ENCODE peak calls at places on chromosomes 2 and 18, in seven cellular contexts. P is upper lobe of left lung, N is spleen, E is fibroblast of the aortic adventitia, H is GM13977, Z is AG10803, M is astrocyte. R is an unnamed sample.

GRCh38 chr18:50737127-50737526 is 82.7 kb downstream of the MRO start:
- DNase-seq in P (no peak), N (no peak), E (no peak), H (no peak), Z (no peak), M (no peak), R (no peak)

GRCh38 chr2:17136895-17137294 is 381.3 kb downstream of the RAD51AP2 start:
- DNase-seq in P (no peak), N (no peak), E (peak), H (no peak), Z (no peak), M (no peak), R (no peak)

GRCh38 chr2:38039111-38039510 is 36.8 kb downstream of the CYP1B1 start:
- DNase-seq in P (no peak), N (no peak), E (peak), H (no peak), Z (peak), M (peak), R (no peak)

GRCh38 chr2:205245652-205246051 is 436.6 kb upstream of the NRP2 start:
- DNase-seq in P (no peak), N (no peak), E (peak), H (no peak), Z (peak), M (peak), R (no peak)

GRCh38 chr2:109719871-109720270 is 74.2 kb upstream of the RGPD5 start:
- DNase-seq in P (no peak), N (no peak), E (no peak), H (no peak), Z (no peak), M (no peak), R (peak)

GRCh38 chr2:88549616-88550292 is 77.5 kb downstream of the EIF2AK3 start:
- DNase-seq in P (peak), N (no peak), E (no peak), H (no peak), Z (no peak), M (no peak), R (no peak)

GRCh38 chr2:11827547-11827946 is 81.1 kb downstream of the LPIN1 start:
- DNase-seq in P (no peak), N (no peak), E (no peak), H (peak), Z (no peak), M (no peak), R (no peak)

GRCh38 chr2:63484481-63484880 is 103.8 kb downstream of the WDPCP start:
- DNase-seq in P (no peak), N (no peak), E (no peak), H (no peak), Z (no peak), M (no peak), R (no peak)

GRCh38 chr2:85088921-85089320 is 44.3 kb upstream of the TCF7L1 start:
- DNase-seq in P (no peak), N (no peak), E (no peak), H (no peak), Z (no peak), M (no peak), R (no peak)

GRCh38 chr18:34971313-34971712 is 69.9 kb upstream of the MAPRE2 start:
- DNase-seq in P (no peak), N (no peak), E (no peak), H (no peak), Z (no peak), M (peak), R (no peak)

GRCh38 chr2:4898706-4899105 is 793.5 kb upstream of the SOX11 start:
- DNase-seq in P (no peak), N (no peak), E (no peak), H (no peak), Z (no peak), M (peak), R (no peak)

GRCh38 chr2:21657475-21657874 is 533.7 kb downstream of the TDRD15 start:
- DNase-seq in P (no peak), N (no peak), E (no peak), H (no peak), Z (no peak), M (no peak), R (no peak)

GRCh38 chr2:212692466-212692865 is 153.9 kb upstream of the ERBB4 start:
- DNase-seq in P (no peak), N (no peak), E (no peak), H (no peak), Z (no peak), M (no peak), R (no peak)

GRCh38 chr2:149486664-149487063 is 100.9 kb downstream of the MMADHC start:
- DNase-seq in P (no peak), N (no peak), E (no peak), H (no peak), Z (no peak), M (no peak), R (no peak)

GRCh38 chr2:95333888-95334338 is 36.8 kb downstream of the KCNIP3 start:
- DNase-seq in P (no peak), N (peak), E (peak), H (no peak), Z (peak), M (peak), R (no peak)

GRCh38 chr18:27121108-27121507 is 64.0 kb downstream of the CHST9 start:
- DNase-seq in P (no peak), N (no peak), E (no peak), H (no peak), Z (no peak), M (no peak), R (no peak)

GRCh38 chr18:22108674-22109073 is 60.7 kb upstream of the GATA6 start:
- DNase-seq in P (no peak), N (no peak), E (peak), H (no peak), Z (no peak), M (no peak), R (no peak)

GRCh38 chr2:159169187-159169586 is 117.3 kb downstream of the WDSUB1 start:
- DNase-seq in P (no peak), N (no peak), E (no peak), H (no peak), Z (no peak), M (peak), R (no peak)

GRCh38 chr2:70124983-70125480 is 37.8 kb downstream of the PCBP1 start:
- DNase-seq in P (peak), N (peak), E (peak), H (peak), Z (peak), M (no peak), R (peak)

GRCh38 chr18:68431111-68431921 is 283.6 kb downstream of the TMX3 start:
- DNase-seq in P (no peak), N (no peak), E (no peak), H (no peak), Z (peak), M (peak), R (no peak)

GRCh38 chr18:8938817-8939216 is 163.7 kb upstream of the NDUFV2 start:
- DNase-seq in P (no peak), N (no peak), E (no peak), H (no peak), Z (no peak), M (no peak), R (no peak)

GRCh38 chr2:128720440-128721022 is 401.9 kb upstream of the HS6ST1 start:
- DNase-seq in P (no peak), N (no peak), E (no peak), H (no peak), Z (no peak), M (no peak), R (no peak)

GRCh38 chr2:27652341-27652740 is 11.1 kb downstream of the SUPT7L start:
- DNase-seq in P (no peak), N (no peak), E (no peak), H (no peak), Z (no peak), M (no peak), R (no peak)

GRCh38 chr2:206836722-206837121 is 71.3 kb downstream of the FASTKD2 start:
- DNase-seq in P (no peak), N (no peak), E (peak), H (no peak), Z (no peak), M (peak), R (no peak)

GRCh38 chr2:219448099-219448775 is 13.6 kb downstream of the SPEG start:
- DNase-seq in P (peak), N (no peak), E (no peak), H (no peak), Z (no peak), M (no peak), R (no peak)

GRCh38 chr2:83003555-83003954 is 1455.5 kb downstream of the SUCLG1 start:
- DNase-seq in P (no peak), N (no peak), E (no peak), H (no peak), Z (no peak), M (no peak), R (no peak)

GRCh38 chr2:122062506-122062905 is 307.1 kb downstream of the TSN start:
- DNase-seq in P (no peak), N (no peak), E (no peak), H (no peak), Z (no peak), M (no peak), R (no peak)

GRCh38 chr2:64750817-64751285 is 97.1 kb upstream of the SERTAD2 start:
- DNase-seq in P (peak), N (peak), E (no peak), H (peak), Z (peak), M (no peak), R (peak)

GRCh38 chr2:62042944-62043343 is 137.5 kb downstream of the COMMD1 start:
- DNase-seq in P (no peak), N (no peak), E (peak), H (no peak), Z (peak), M (peak), R (no peak)

GRCh38 chr18:33097126-33097525 is 324.3 kb upstream of the KLHL14 start:
- DNase-seq in P (no peak), N (no peak), E (no peak), H (no peak), Z (no peak), M (peak), R (no peak)

GRCh38 chr2:37324786-37325624 is at the start of gene PRKD3:
- DNase-seq in P (peak), N (no peak), E (peak), H (peak), Z (peak), M (peak), R (peak)

GRCh38 chr2:12665334-12665733 is 51.4 kb upstream of the TRIB2 start:
- DNase-seq in P (no peak), N (no peak), E (no peak), H (no peak), Z (no peak), M (no peak), R (peak)

GRCh38 chr2:37585982-37586621 is 85.3 kb downstream of the CDC42EP3 start:
- DNase-seq in P (no peak), N (no peak), E (peak), H (no peak), Z (peak), M (peak), R (no peak)

GRCh38 chr18:42929857-42930256 is 185.6 kb downstream of the RIT2 start:
- DNase-seq in P (no peak), N (no peak), E (peak), H (no peak), Z (no peak), M (peak), R (no peak)

GRCh38 chr2:157492189-157492773 is 48.4 kb upstream of the CYTIP start:
- DNase-seq in P (no peak), N (peak), E (peak), H (peak), Z (peak), M (peak), R (no peak)

GRCh38 chr18:62457830-62458229 is 65.0 kb upstream of the ZCCHC2 start:
- DNase-seq in P (no peak), N (no peak), E (no peak), H (no peak), Z (no peak), M (no peak), R (no peak)

GRCh38 chr2:240325654-240326031 is 109.8 kb upstream of the GPC1 start:
- DNase-seq in P (no peak), N (no peak), E (peak), H (no peak), Z (no peak), M (no peak), R (peak)

GRCh38 chr2:112572005-112572404 is 12.4 kb upstream of the CHCHD5 start:
- DNase-seq in P (no peak), N (no peak), E (no peak), H (no peak), Z (no peak), M (no peak), R (no peak)

DNA sequence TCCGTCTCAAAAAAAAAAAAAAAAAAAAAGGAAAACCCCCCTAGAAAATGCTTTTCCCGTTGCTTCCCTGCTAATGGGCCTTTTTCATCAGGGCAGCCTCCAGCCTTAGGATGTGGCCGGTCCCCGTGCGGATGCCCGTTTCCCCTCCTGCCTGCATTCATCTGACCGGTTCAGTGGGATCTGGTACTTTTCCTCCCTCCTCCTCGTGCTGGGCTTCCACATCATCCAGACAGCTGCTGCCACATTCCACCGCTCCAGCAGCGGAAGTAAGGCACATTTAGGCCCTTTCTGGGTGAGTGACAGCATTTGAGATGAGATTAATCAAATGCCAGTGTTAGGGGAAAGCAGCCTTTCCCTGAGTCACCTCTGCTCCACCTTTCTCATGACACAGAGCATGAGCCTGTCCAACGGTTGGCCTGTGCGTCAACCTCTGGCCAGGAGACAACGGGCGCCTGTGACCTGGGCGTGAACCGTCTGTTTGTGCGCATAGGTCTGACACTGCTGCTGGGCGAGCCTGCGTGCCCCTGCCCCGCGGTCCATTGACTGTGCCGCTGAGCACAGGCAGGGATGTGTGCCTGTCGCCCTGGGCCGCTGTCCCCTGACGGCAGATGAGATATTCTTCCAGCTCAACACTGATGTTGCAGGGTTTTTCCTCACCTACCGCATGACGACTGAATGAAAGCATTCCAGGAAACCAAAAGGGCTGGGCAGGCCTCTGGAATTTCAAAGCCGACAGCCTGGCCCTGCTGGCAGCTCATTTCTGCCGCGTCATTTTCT is 174.0 kb downstream of the TGIF1 start:
- DNase-seq in P (peak), N (no peak), E (peak), H (no peak), Z (peak), M (peak), R (peak)
- TF ChIP-seq CTCF in P (no peak), N (no peak), E (no peak), H (no peak), Z (no peak), M (no peak), R (no peak)

GRCh38 chr2:10162586-10163497 is 40.3 kb downstream of the RRM2 start:
- DNase-seq in P (no peak), N (peak), E (no peak), H (no peak), Z (no peak), M (no peak), R (no peak)
- TF ChIP-seq CTCF in P (no peak), N (no peak), E (peak), H (peak), Z (no peak), M (no peak), R (peak)

GRCh38 chr18:13465126-13465446 is 246.5 kb downstream of the LDLRAD4 start:
- DNase-seq in P (no peak), N (no peak), E (no peak), H (no peak), Z (no peak), M (no peak), R (no peak)

GRCh38 chr18:13465476-13465875 is 246.9 kb downstream of the LDLRAD4 start:
- DNase-seq in P (no peak), N (no peak), E (no peak), H (no peak), Z (no peak), M (no peak), R (no peak)

GRCh38 chr18:13462686-13463085 is 244.1 kb downstream of the LDLRAD4 start:
- DNase-seq in P (no peak), N (no peak), E (no peak), H (no peak), Z (no peak), M (no peak), R (no peak)

GRCh38 chr18:13463526-13463925 is 245.0 kb downstream of the LDLRAD4 start:
- DNase-seq in P (no peak), N (no peak), E (no peak), H (no peak), Z (no peak), M (no peak), R (no peak)

DNA sequence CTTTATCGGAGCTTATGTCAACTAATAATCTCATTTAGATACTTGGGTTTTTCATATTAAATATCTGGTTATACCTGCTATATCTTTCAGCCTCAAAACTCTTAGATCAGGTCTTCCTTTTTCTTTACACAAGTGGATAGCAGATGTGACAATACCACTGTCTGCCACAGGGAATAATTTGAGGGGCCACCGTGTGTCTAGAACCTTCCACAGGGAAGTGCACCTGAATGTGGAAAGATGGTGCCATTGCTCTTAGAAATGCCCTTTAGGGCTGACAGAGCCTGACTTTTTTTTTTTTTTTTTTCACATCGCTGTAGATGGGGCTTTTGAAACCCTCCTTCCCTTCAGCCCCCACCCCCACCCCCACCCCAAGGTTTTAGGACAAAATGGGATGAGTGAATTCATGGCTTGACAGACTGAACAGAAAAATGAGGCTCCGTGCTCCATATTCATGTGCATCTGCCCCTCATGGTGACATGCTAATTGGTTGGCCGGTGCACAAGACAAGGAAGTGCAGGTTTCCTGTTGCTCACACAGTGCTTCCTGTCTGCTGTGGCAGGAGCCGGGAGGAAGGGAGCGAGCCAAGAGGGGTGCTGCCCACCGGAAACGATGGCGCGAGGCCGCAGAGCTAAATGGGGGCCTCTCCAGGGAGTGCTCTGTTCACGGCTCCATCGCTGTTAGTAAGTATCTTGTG is 246.0 kb downstream of the LDLRAD4 start:
- DNase-seq in P (no peak), N (peak), E (no peak), H (peak), Z (no peak), M (peak), R (no peak)
- TF ChIP-seq CTCF in P (no peak), N (no peak), E (no peak), H (no peak), Z (no peak), M (no peak), R (no peak)

GRCh38 chr2:237027712-237028029 is 58.0 kb upstream of the COPS8 start:
- DNase-seq in P (no peak), N (no peak), E (no peak), H (no peak), Z (no peak), M (no peak), R (no peak)
- TF ChIP-seq CTCF in P (no peak), N (no peak), E (no peak), H (no peak), Z (no peak), M (no peak), R (peak)

DNA sequence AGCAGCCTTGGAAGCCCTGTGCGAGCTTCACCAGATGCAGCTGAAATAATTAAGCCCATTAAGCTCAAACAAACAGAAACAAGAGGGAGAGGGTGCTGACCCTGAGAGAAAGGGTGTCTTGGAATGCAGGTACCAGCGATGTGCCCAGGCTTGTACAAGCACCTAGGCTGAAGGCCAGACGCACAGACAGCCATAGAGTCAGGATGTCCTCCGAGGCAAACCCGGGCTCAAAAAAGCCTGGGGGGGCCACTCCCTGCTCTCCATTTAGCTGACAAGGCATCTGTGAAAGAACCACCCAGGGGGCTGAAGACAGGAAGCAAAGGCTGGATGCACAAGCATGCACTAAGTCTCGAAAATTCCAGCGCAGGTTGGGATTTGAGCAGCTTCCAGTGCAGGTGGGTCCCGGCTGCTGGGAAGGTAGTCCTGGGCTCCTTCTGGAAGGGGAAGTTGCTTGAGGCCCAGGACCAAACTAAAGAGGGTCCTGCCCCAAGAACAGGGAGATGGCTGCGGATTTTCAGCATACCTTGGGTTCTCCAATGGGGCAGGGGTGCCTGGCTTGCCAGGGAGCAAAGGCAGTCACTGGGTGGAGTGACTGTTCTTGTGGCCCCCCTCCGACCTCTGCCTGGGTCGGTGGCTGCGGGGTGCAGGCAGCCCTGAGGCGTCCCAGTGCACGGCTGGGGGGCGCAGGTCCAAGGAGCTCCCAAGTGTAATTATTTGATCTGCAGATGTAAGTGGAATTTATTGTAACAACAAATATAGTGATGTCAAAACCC is 6.0 kb downstream of the GBX2 start:
- DNase-seq in P (no peak), N (peak), E (no peak), H (peak), Z (no peak), M (no peak), R (no peak)
- TF ChIP-seq CTCF in P (no peak), N (no peak), E (no peak), H (no peak), Z (no peak), M (no peak), R (no peak)

GRCh38 chr2:197356136-197356535 is 45.6 kb upstream of the ANKRD44 start:
- DNase-seq in P (no peak), N (no peak), E (no peak), H (no peak), Z (no peak), M (no peak), R (no peak)
- TF ChIP-seq CTCF in P (no peak), N (no peak), E (peak), H (peak), Z (peak), M (peak), R (peak)

DNA sequence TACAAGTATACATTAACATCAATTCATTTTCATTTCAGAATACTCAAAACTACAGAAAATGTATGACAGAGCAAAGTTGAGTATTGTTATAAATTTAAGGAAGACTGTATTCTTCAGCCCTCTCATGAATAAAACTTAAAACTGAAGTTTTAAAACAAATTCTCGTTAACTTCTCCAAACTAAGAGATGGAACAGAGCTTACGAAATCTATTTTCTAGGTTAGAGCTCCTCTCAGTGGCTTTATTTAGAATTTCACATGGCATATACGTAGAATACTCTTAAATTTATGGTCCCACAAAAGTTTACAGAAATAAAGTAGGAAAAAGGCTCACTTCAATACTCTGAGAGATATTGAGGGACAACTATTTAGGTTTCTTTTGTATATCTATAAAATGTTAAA is 612.1 kb downstream of the KCNJ3 start:
- DNase-seq in P (no peak), N (no peak), E (peak), H (no peak), Z (peak), M (peak), R (no peak)
- TF ChIP-seq CTCF in P (peak), N (peak), E (peak), H (peak), Z (peak), M (peak), R (peak)

R was measured in type B pancreatic cell.